ENCODE peak calls at places on chromosomes 2 and 18, in four cellular contexts. K, L, N and R are unnamed samples.
A peak's percentile ranks its signal among the peaks of the same experiment; 100 is the strongest.

GRCh38 chr2:219538488-219539294 is 4.9 kb downstream of the CHPF start:
- DNase-seq in N (no peak), K (no peak), L (peak; percentile 25), R (no peak)

GRCh38 chr2:44237221-44237620 is 38.1 kb upstream of the SLC3A1 start:
- DNase-seq in N (no peak), L (no peak), K (no peak), R (no peak)

GRCh38 chr2:165436559-165436958 is 32.9 kb upstream of the CSRNP3 start:
- DNase-seq in N (no peak), K (no peak), L (no peak), R (no peak)

GRCh38 chr2:156115338-156115737 is 217.2 kb downstream of the NR4A2 start:
- DNase-seq in N (no peak), L (no peak), K (no peak), R (no peak)

GRCh38 chr2:71882949-71883472 is 264.7 kb downstream of the CYP26B1 start:
- DNase-seq in K (no peak), L (peak; percentile 78), N (peak; percentile 94), R (peak; percentile 70)

GRCh38 chr2:119223521-119224390 is at the start of gene STEAP3:
- DNase-seq in K (peak; percentile 71), L (peak; percentile 35), N (peak; percentile 55), R (peak; percentile 54)

GRCh38 chr18:54845788-54846187 is 17.5 kb downstream of the RAB27B start:
- DNase-seq in N (peak; percentile 87), K (no peak), L (peak; percentile 62), R (no peak)

GRCh38 chr2:16442971-16443370 is 222.7 kb downstream of the CYRIA start:
- DNase-seq in N (no peak), L (no peak), K (no peak), R (no peak)

GRCh38 chr2:240957656-240958365 is 40.6 kb upstream of the SNED1 start:
- DNase-seq in L (no peak), K (no peak), N (peak; percentile 4), R (no peak)

DNA sequence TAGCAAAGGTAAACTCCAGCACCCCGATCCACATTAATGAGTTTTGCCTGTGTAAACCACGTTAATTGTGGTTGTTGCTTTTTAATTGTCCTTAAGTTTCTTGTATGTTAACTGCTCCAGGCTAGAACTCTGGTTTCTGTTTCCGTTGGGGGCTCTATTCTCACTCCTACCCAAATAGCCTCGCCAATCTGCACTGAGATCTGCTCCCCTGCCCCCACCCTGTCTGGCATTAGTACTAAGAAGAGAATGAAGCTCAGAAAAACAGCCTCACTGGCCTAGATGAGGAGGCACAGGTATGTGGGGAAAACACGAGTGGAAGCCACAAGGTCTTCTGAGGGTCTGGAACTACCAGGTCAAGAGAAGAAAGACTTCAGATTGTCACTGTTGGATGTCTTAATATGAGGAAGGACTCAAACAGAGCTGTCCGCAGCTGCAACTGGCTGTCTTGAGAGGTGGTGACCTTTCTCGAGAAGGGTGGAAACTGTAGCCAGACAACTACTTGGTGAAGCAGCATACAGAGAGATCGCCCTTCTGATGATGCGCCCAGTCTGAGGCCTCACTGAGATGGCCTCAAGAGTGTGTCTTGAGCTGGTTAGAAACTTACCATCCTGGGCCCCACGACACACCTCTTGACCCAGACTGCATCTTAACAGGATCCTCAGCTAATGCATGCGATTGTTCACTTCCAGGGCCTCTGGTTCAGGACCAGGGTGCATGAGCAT is 73.1 kb downstream of the TGOLN2 start:
- DNase-seq in L (no peak), N (peak; percentile 51), K (no peak), R (no peak)
- H2AK5ac ChIP-seq in L (peak overlapping the region; percentile 3), N (peak overlapping the region; percentile 64), K (peak overlapping the region; percentile 21), R (peak overlapping the region; percentile 40)

DNA sequence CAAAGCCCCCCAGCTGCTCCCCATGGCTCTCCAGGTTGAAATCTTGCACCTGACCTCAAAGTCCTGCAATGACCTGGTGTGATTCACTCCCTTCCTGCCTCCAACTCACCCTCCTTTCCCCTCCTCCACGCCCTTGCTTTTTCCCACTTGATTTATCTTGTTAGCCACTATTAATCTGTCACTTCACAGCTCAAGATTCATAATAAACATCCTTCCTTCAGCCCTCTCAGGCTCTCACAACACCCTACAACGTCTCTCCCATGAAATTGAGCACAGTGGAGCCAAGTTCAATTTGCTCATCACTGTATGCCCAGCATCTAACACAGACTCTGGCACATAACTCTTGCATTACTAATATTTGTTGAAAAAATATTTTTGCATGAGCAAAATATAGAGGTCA is 85.6 kb upstream of the SLC35G4 start:
- DNase-seq in N (no peak), L (no peak), K (no peak), R (no peak)
- H3K23ac ChIP-seq in N (no peak overlapping the region), L (no peak overlapping the region), K (no peak overlapping the region), R (no peak overlapping the region)

GRCh38 chr2:48112911-48113687 is 206.8 kb upstream of the FBXO11 start:
- DNase-seq in K (no peak), N (peak; percentile 91), L (peak; percentile 17), R (no peak)

GRCh38 chr2:48108455-48108854 is 202.2 kb upstream of the FBXO11 start:
- DNase-seq in L (no peak), K (no peak), N (no peak), R (no peak)

GRCh38 chr2:48107326-48107925 is 201.1 kb upstream of the FBXO11 start:
- DNase-seq in K (no peak), L (peak; percentile 77), N (peak; percentile 92), R (peak; percentile 97)

GRCh38 chr2:48109491-48110204 is 203.3 kb upstream of the FBXO11 start:
- DNase-seq in K (no peak), N (no peak), L (no peak), R (no peak)

GRCh38 chr2:48110497-48110896 is 204.2 kb upstream of the FBXO11 start:
- DNase-seq in K (no peak), N (no peak), L (no peak), R (no peak)
- H2AK5ac ChIP-seq in K (no peak overlapping the region), N (no peak overlapping the region), L (no peak overlapping the region), R (no peak overlapping the region)

DNA sequence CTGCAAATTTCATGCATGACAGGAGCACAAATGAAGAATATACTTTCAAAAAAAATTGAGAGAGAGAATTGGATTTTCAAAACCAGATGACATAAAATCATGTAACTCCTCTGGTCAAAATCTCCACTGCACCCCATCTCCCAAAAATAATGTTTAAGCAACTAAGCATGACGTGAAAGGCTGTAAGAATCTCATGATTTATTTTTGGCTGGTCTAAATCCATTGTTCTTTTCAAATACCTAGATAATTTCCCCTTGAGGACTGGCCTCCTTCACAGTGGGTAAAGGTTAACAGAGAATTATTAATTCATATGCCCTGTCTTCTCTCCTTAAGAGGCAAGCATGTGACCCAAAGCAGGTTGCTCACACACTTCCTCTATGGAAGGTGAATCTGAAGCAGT is 101.5 kb upstream of the CCDC195 start:
- DNase-seq in K (no peak), N (no peak), L (no peak), R (no peak)
- H3K23ac ChIP-seq in K (no peak overlapping the region), N (no peak overlapping the region), L (no peak overlapping the region), R (no peak overlapping the region)

DNA sequence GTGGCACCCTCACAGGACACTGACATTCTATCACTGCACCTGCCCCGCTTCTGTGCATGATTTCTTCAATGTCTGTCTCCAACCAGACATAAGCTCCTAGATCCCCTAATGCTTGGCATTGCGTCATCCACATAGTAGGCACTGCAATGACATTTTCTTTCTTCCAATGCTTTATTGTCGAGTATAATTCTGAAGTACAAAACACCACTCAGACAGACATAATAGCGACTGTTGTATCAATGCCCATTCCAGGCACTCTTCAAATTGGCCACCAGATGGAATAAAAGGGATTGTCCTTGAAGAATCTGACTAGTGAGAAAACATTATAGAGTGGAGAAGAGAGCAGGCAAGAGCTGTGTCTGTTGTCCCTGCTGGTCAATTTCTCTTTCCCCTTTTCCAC is 89.0 kb downstream of the LPIN1 start:
- DNase-seq in L (no peak), K (no peak), N (peak; percentile 24), R (no peak)
- H2AK5ac ChIP-seq in L (no peak overlapping the region), K (no peak overlapping the region), N (no peak overlapping the region), R (no peak overlapping the region)

DNA sequence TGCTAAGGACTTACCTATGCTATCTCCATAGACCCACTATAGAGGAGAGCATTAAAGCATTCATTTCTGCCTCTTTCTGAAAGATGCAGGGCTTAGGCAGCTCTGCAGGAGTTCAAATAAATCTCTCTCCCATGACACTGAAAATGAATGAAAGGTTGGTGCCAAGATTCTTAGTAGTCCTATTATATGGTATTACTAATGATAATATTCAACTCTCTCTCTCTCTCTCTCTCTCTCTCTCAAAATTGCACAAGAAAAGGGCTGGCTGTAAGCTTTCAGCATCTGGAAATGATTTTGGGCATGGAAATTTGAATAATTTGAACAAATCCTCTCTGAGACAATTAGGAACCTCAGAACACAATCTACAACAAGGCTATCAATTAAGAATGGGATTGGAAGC is 433.7 kb downstream of the MBD2 start:
- DNase-seq in N (no peak), L (no peak), K (no peak), R (no peak)
- H3K23ac ChIP-seq in N (no peak overlapping the region), L (no peak overlapping the region), K (no peak overlapping the region), R (no peak overlapping the region)